ENCODE peak calls at places on chromosomes 4 and X, in eight cellular contexts. O is fibroblast of mammary gland, C is lower leg skin, A is tibial artery, R is GM23338, E is astrocyte of the spinal cord, F is HFFc6, J is NB4. K is an unnamed sample.

GRCh38 chr4:123031664-123032063 is 109.3 kb upstream of the NUDT6 start:
- DNase-seq in J (no peak), O (no peak), E (no peak), F (no peak), R (no peak), A (no peak), C (no peak), K (no peak)

GRCh38 chrX:47198026-47198686 is 4.5 kb downstream of the UBA1 start:
- DNase-seq in J (no peak), C (no peak), R (peak), O (no peak), A (no peak), E (peak), F (no peak), K (no peak)

GRCh38 chr4:101348367-101348827 is 1.1 kb upstream of the PPP3CA start:
- DNase-seq in R (peak), F (no peak), C (no peak), E (no peak), J (peak), O (no peak), A (peak), K (peak)

GRCh38 chr4:168777277-168777965 is 232.6 kb downstream of the CBR4 start:
- DNase-seq in R (no peak), J (no peak), C (no peak), E (no peak), A (no peak), O (no peak), F (no peak), K (no peak)

GRCh38 chrX:13764765-13765164 is 30.2 kb downstream of the OFD1 start:
- DNase-seq in C (no peak), A (no peak), E (peak), F (no peak), J (no peak), R (peak), O (peak), K (no peak)

GRCh38 chr4:72314869-72315268 is 254.2 kb downstream of the ADAMTS3 start:
- DNase-seq in R (no peak), C (peak), E (peak), A (no peak), J (no peak), F (peak), O (peak), K (no peak)

GRCh38 chr4:136036744-136037143 is 1495.5 kb downstream of the PCDH18 start:
- DNase-seq in C (no peak), O (peak), A (no peak), F (no peak), R (no peak), J (peak), E (peak), K (no peak)

GRCh38 chr4:53917719-53918118 is 146.7 kb downstream of the CHIC2 start:
- DNase-seq in R (no peak), E (no peak), A (no peak), F (no peak), O (peak), J (no peak), C (no peak), K (no peak)

GRCh38 chr4:151691639-151692442 is 69.0 kb downstream of the GATB start:
- DNase-seq in E (no peak), R (no peak), O (no peak), C (peak), A (no peak), F (no peak), J (no peak), K (no peak)

GRCh38 chrX:77003956-77004355 is 443.2 kb upstream of the FGF16 start:
- DNase-seq in F (no peak), C (no peak), J (no peak), R (no peak), O (peak), E (peak), A (no peak), K (no peak)

GRCh38 chr4:1202526-1203378 is 30.4 kb upstream of the SPON2 start:
- DNase-seq in E (no peak), F (no peak), J (peak), O (no peak), C (no peak), A (no peak), R (no peak), K (peak)

GRCh38 chr4:163048447-163048846 is 118.2 kb downstream of the NAF1 start:
- DNase-seq in J (peak), F (no peak), A (no peak), R (peak), C (no peak), E (peak), O (peak), K (no peak)

GRCh38 chr4:5891563-5892320 is 1.1 kb downstream of the CRMP1 start:
- DNase-seq in R (no peak), E (no peak), F (no peak), C (no peak), O (no peak), A (no peak), J (no peak), K (no peak)

GRCh38 chr4:89298788-89299152 is 8.8 kb downstream of the GPRIN3 start:
- DNase-seq in E (peak), F (no peak), C (no peak), A (no peak), R (no peak), O (peak), J (peak), K (no peak)

GRCh38 chrX:87732133-87732532 is 214.5 kb downstream of the KLHL4 start:
- DNase-seq in R (peak), C (no peak), J (no peak), E (no peak), O (no peak), A (no peak), F (no peak), K (no peak)

GRCh38 chrX:69285401-69285871 is 120.2 kb upstream of the PJA1 start:
- DNase-seq in E (no peak), A (peak), J (no peak), O (no peak), C (peak), F (no peak), R (no peak), K (no peak)

GRCh38 chr4:131450572-131451209 is 1698.4 kb upstream of the PCDH10 start:
- DNase-seq in C (no peak), F (no peak), J (no peak), E (no peak), A (no peak), O (no peak), R (no peak), K (no peak)

GRCh38 chr4:3786196-3786869 is 20.1 kb downstream of the ADRA2C start:
- DNase-seq in A (no peak), R (no peak), C (no peak), F (no peak), J (no peak), E (no peak), O (no peak), K (no peak)

GRCh38 chrX:39850630-39851152 is 247.1 kb downstream of the BCOR start:
- DNase-seq in O (peak), J (peak), R (no peak), C (no peak), E (peak), A (no peak), F (peak), K (no peak)

GRCh38 chr4:52143815-52144214 is 92.7 kb downstream of the SPATA18 start:
- DNase-seq in R (peak), C (no peak), J (peak), E (no peak), O (peak), F (no peak), A (no peak), K (no peak)

GRCh38 chrX:85836868-85837267 is 210.5 kb downstream of the CHM start:
- DNase-seq in C (no peak), J (no peak), A (no peak), F (peak), E (no peak), O (peak), R (no peak), K (no peak)

GRCh38 chr4:99078931-99079624 is 9.5 kb downstream of the ADH5 start:
- DNase-seq in O (no peak), A (no peak), F (no peak), J (no peak), R (no peak), C (no peak), E (no peak), K (no peak)

GRCh38 chr4:7929530-7929951 is 10.1 kb downstream of the AFAP1 start:
- DNase-seq in O (no peak), A (no peak), C (peak), R (peak), J (no peak), E (peak), F (no peak), K (no peak)

GRCh38 chrX:78555401-78555980 is 103.6 kb downstream of the RTL3 start:
- DNase-seq in R (no peak), O (peak), A (no peak), F (no peak), J (peak), C (no peak), E (peak), K (no peak)

GRCh38 chr4:80307774-80308465 is 27.6 kb upstream of the CFAP299 start:
- DNase-seq in E (peak), J (no peak), A (no peak), F (peak), R (no peak), C (no peak), O (peak), K (no peak)

GRCh38 chrX:20263474-20263873 is 3.2 kb downstream of the RPS6KA3 start:
- DNase-seq in A (no peak), C (no peak), J (peak), F (peak), O (peak), R (no peak), E (peak), K (no peak)

GRCh38 chr4:153209410-153209809 is 5.2 kb downstream of the TRIM2 start:
- DNase-seq in O (no peak), E (no peak), C (no peak), R (peak), F (no peak), J (no peak), A (no peak), K (no peak)

GRCh38 chr4:48449151-48449550 is 34.0 kb upstream of the SLC10A4 start:
- DNase-seq in A (no peak), C (no peak), J (no peak), F (no peak), E (no peak), O (no peak), R (no peak), K (no peak)

GRCh38 chr4:48450740-48451139 is 32.4 kb upstream of the SLC10A4 start:
- DNase-seq in F (no peak), E (no peak), R (no peak), O (no peak), C (no peak), J (no peak), A (no peak), K (no peak)

GRCh38 chr4:48439988-48440387 is 43.2 kb upstream of the SLC10A4 start:
- DNase-seq in O (no peak), C (no peak), F (no peak), R (no peak), J (no peak), E (no peak), A (no peak), K (no peak)

GRCh38 chr4:48445704-48446103 is 37.4 kb upstream of the SLC10A4 start:
- DNase-seq in E (peak), O (peak), R (peak), J (no peak), C (no peak), A (no peak), F (peak), K (no peak)
- TF ChIP-seq CTCF in E (peak), O (peak), R (peak), J (peak), C (no peak), A (peak), F (peak), K (peak)

DNA sequence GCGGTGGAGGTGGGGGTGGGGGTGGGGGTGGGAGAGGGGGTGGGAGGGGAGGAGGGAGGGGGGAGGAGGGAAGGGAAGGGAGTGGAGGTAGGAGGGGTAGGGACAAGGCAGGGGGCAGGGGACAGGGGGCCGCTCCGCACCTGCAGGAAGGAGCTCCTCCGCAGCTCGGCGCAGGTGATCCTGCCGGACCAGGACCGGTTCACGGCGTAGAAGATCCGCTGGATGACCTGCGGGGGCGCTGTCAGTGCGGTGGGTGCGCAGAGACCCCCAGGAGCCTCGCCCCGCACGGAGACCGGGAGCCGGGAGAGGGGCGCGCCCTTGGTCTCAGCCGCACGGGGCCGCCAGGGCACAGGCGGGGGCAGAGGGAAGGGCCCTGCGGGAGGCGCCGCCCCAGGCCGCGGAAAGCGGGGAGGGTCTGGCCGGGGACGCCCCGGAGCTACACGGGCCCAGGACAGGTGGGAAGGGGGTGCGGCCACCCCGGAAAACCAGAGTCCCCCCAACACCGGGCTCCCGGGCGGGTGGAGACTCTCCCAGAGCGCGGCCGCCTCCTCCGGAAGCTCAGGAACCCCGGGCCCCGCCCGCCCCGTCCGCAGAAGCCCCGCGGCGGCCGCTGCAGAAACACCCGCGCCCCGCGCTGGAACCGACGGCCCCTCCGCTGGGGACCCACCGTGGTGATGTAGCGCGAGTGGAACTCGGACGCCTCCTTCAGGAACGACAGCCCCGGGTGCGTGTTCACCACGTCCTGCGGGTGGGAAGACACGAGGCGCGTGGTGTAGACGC is 27.6 kb upstream of the GTPBP6 start:
- DNase-seq in C (no peak), F (no peak), A (no peak), E (no peak), R (peak), J (no peak), O (no peak), K (no peak)
- TF ChIP-seq CTCF in C (no peak), F (no peak), A (no peak), E (no peak), R (peak), J (no peak), O (no peak), K (no peak)

GRCh38 chr4:112516401-112517066 is 554 bp upstream of the NEUROG2 start:
- DNase-seq in O (no peak), A (no peak), J (peak), C (no peak), F (no peak), E (no peak), R (peak), K (no peak)

GRCh38 chr4:112518675-112519074 is 2.7 kb upstream of the NEUROG2 start:
- DNase-seq in E (no peak), R (no peak), J (no peak), A (no peak), F (no peak), C (no peak), O (no peak), K (no peak)

GRCh38 chr4:112517911-112518310 is 1.9 kb upstream of the NEUROG2 start:
- DNase-seq in O (no peak), A (no peak), F (no peak), C (no peak), E (no peak), R (no peak), J (no peak), K (no peak)

GRCh38 chr4:112516076-112516385 is at the start of gene NEUROG2:
- DNase-seq in C (no peak), E (no peak), F (no peak), R (no peak), O (no peak), J (no peak), A (no peak), K (no peak)

DNA sequence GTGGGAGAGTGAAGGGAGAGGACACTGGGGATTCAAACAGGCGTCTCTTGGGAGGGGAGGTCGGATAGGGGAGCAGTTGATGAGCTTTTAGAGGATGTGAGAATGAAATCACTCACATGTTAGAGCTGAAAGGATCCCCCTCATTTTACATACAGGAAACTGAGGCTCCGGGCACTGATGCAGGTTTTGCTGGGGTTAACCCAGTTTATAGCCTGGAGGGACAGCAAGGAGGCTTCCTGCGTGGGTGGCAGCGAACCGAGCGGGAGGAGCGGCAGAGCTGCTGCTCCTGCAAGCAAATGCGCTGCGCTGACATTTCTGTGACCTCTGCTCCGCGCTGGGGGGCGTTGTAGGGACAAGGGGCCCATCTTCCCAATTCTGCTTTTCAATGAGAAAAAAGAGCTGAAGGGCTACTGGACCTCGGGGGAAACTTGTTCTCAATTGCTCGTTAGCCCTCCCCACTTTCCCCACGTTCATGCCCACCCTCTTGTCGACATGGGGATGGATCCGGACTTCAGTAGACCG is 1.1 kb upstream of the NEUROG2 start:
- DNase-seq in C (no peak), O (no peak), R (peak), F (no peak), A (no peak), E (no peak), J (peak), K (no peak)
- TF ChIP-seq CTCF in C (no peak), O (no peak), R (peak), F (no peak), A (no peak), E (no peak), J (peak), K (no peak)

GRCh38 chr4:95124906-95125504 is 367.2 kb downstream of the BMPR1B start:
- DNase-seq in J (peak), C (no peak), F (peak), R (peak), A (no peak), E (peak), O (peak), K (no peak)
- TF ChIP-seq CTCF in J (no peak), C (no peak), F (peak), R (peak), A (peak), E (peak), O (peak), K (no peak)

GRCh38 chrX:12115377-12115776 is 22.9 kb upstream of the FRMPD4 start:
- DNase-seq in F (no peak), C (no peak), E (no peak), A (no peak), J (peak), R (peak), O (no peak), K (no peak)
- TF ChIP-seq CTCF in F (no peak), C (no peak), E (peak), A (no peak), J (peak), R (peak), O (peak), K (no peak)

GRCh38 chrX:147832707-147833348 is 78.9 kb upstream of the FMR1 start:
- DNase-seq in O (no peak), E (no peak), C (no peak), J (no peak), F (no peak), R (no peak), A (no peak), K (no peak)

DNA sequence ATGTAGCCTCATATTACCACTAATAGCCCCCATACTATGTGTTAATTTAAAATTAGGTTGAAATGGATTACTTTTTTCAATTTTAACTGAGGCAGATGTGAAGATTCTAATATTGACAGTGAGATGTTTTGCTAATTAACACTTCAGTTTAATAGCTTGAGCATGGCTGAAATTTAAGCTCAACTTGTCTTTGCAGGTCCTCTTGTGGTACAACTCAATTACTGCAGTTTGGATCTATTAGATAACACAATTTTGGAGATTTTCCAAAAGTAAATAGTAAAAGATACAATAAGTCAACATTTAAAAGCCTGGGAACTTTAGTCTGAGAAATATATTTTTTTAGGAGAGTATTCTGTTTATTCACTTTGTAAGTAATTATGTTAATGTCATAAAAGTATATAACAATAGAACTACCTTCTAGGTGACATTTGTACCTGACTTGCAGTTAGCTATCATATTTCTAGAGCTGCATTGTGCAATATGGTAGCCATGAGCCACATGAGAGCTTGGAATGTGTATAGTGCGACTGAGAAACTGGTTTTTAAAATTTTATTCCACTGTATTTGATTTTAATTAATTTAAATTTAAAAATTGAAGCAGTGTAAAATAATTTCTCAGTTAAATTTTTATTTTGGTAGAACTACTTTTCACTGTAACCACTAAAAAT is 73.1 kb upstream of the FMR1 start:
- DNase-seq in F (no peak), J (peak), A (no peak), R (peak), O (peak), C (no peak), E (no peak), K (no peak)
- TF ChIP-seq CTCF in F (peak), J (peak), A (no peak), R (peak), O (peak), C (no peak), E (peak), K (peak)

GRCh38 chr4:139841464-139842195 is 176.0 kb downstream of the MGST2 start:
- DNase-seq in F (no peak), O (no peak), R (no peak), A (no peak), C (no peak), J (no peak), E (no peak), K (no peak)
- TF ChIP-seq CTCF in F (no peak), O (no peak), R (no peak), A (no peak), C (no peak), J (no peak), E (no peak), K (no peak)

K was measured in CD14-positive monocyte.